ENCODE peak calls at places on chromosomes 4 and X, in ten cellular contexts. J is cardiac fibroblast, U is AG09309, T is left ventricle myocardium inferior, W is nephron progenitor cell, D is heart left ventricle, X is astrocyte of the cerebellum, I is osteocyte, V is GM12865, E is endothelial cell of umbilical vein. B is an unnamed sample.

GRCh38 chr4:167509551-167509950 is 275.3 kb upstream of the SPOCK3 start:
- DNase-seq in J (peak), U (no peak), T (no peak), W (no peak), D (no peak), X (no peak), I (no peak), V (no peak), E (no peak), B (peak)

GRCh38 chr4:31234494-31234893 is 514.3 kb downstream of the PCDH7 start:
- DNase-seq in J (no peak), U (no peak), T (no peak), W (no peak), D (no peak), X (no peak), I (no peak), V (peak), E (no peak), B (peak)

GRCh38 chrX:18422325-18422724 is 3.1 kb upstream of the CDKL5 start:
- DNase-seq in J (peak), U (peak), T (no peak), W (no peak), D (no peak), X (peak), I (peak), V (no peak), E (no peak), B (peak)

GRCh38 chr4:2648159-2648814 is 107.8 kb downstream of the TNIP2 start:
- DNase-seq in J (no peak), U (no peak), T (no peak), W (no peak), D (no peak), X (no peak), I (peak), V (no peak), E (no peak), B (no peak)

GRCh38 chr4:145178740-145179139 is 1.6 kb downstream of the OTUD4 start:
- DNase-seq in J (no peak), U (no peak), T (no peak), W (no peak), D (no peak), X (no peak), I (no peak), V (peak), E (no peak), B (no peak)

GRCh38 chrX:102546818-102547493 is 30.4 kb upstream of the TMSB15A start:
- DNase-seq in J (no peak), U (no peak), T (no peak), W (no peak), D (no peak), X (no peak), I (no peak), V (no peak), E (no peak), B (no peak)

GRCh38 chr4:54016504-54016903 is 47.9 kb downstream of the CHIC2 start:
- DNase-seq in J (no peak), U (no peak), T (no peak), W (no peak), D (no peak), X (no peak), I (no peak), V (no peak), E (no peak), B (no peak)

GRCh38 chrX:103845165-103845653 is 13.2 kb upstream of the RAB9B start:
- DNase-seq in J (peak), U (peak), T (peak), W (peak), D (no peak), X (peak), I (peak), V (peak), E (peak), B (peak)

GRCh38 chrX:138128025-138128671 is 562.2 kb downstream of the ZIC3 start:
- DNase-seq in J (peak), U (no peak), T (no peak), W (peak), D (no peak), X (no peak), I (no peak), V (peak), E (peak), B (no peak)

GRCh38 chrX:127300511-127300910 is 481.0 kb downstream of the PRR32 start:
- DNase-seq in J (no peak), U (no peak), T (no peak), W (no peak), D (no peak), X (no peak), I (no peak), V (no peak), E (no peak), B (no peak)

GRCh38 chr4:119314356-119314755 is 7.6 kb downstream of the FABP2 start:
- DNase-seq in J (peak), U (no peak), T (no peak), W (no peak), D (no peak), X (peak), I (no peak), V (peak), E (peak), B (no peak)

GRCh38 chrX:68997911-68998310 is 167.3 kb downstream of the PJA1 start:
- DNase-seq in J (peak), U (no peak), T (peak), W (no peak), D (peak), X (peak), I (peak), V (no peak), E (peak), B (no peak)

GRCh38 chr4:150402968-150403367 is 179.0 kb upstream of the MAB21L2 start:
- DNase-seq in J (no peak), U (no peak), T (peak), W (no peak), D (peak), X (no peak), I (no peak), V (peak), E (peak), B (no peak)

GRCh38 chr4:161829631-161830030 is 334.2 kb downstream of the FSTL5 start:
- DNase-seq in J (no peak), U (no peak), T (no peak), W (no peak), D (no peak), X (no peak), I (no peak), V (no peak), E (no peak), B (no peak)

GRCh38 chrX:48492293-48492910 is 16.4 kb upstream of the PORCN start:
- DNase-seq in J (peak), U (no peak), T (no peak), W (no peak), D (no peak), X (no peak), I (no peak), V (no peak), E (no peak), B (no peak)

GRCh38 chrX:53223955-53224859 is 800 bp downstream of the KDM5C start:
- DNase-seq in J (peak), U (peak), T (no peak), W (peak), D (no peak), X (peak), I (no peak), V (peak), E (peak), B (peak)

GRCh38 chr4:31998807-31999206 is 1278.6 kb downstream of the PCDH7 start:
- DNase-seq in J (no peak), U (no peak), T (no peak), W (no peak), D (no peak), X (no peak), I (no peak), V (no peak), E (no peak), B (no peak)

GRCh38 chr4:88975925-88976511 is 81.0 kb downstream of the FAM13A start:
- DNase-seq in J (peak), U (no peak), T (no peak), W (no peak), D (no peak), X (no peak), I (no peak), V (no peak), E (no peak), B (no peak)

GRCh38 chr4:140837742-140838141 is 81.6 kb upstream of the TBC1D9 start:
- DNase-seq in J (no peak), U (no peak), T (no peak), W (no peak), D (no peak), X (no peak), I (no peak), V (no peak), E (peak), B (no peak)

GRCh38 chrX:132218100-132218807 is 993 bp downstream of the RAP2C start:
- DNase-seq in J (peak), U (peak), T (peak), W (peak), D (peak), X (peak), I (peak), V (peak), E (peak), B (peak)

GRCh38 chr4:112916868-112917267 is 132.6 kb upstream of the ANK2 start:
- DNase-seq in J (peak), U (no peak), T (no peak), W (no peak), D (no peak), X (peak), I (no peak), V (no peak), E (no peak), B (no peak)

GRCh38 chr4:189917161-189917891 is 23.3 kb upstream of the FRG1 start:
- DNase-seq in J (no peak), U (no peak), T (no peak), W (no peak), D (no peak), X (no peak), I (no peak), V (no peak), E (no peak), B (no peak)

GRCh38 chr4:26206981-26207380 is 113.8 kb upstream of the RBPJ start:
- DNase-seq in J (no peak), U (no peak), T (no peak), W (no peak), D (no peak), X (no peak), I (no peak), V (no peak), E (no peak), B (no peak)

GRCh38 chr4:172892300-172892699 is 276.3 kb upstream of the GALNT7 start:
- DNase-seq in J (peak), U (no peak), T (no peak), W (no peak), D (no peak), X (no peak), I (no peak), V (peak), E (peak), B (peak)
- TF ChIP-seq CTCF in J (peak), U (peak), T (no peak), W (peak), D (no peak), X (peak), I (peak), V (peak), E (peak), B (peak)

GRCh38 chrX:145910017-145910416 is 92.4 kb downstream of the SLITRK2 start:
- DNase-seq in J (no peak), U (no peak), T (no peak), W (no peak), D (no peak), X (no peak), I (no peak), V (no peak), E (no peak), B (no peak)
- TF ChIP-seq CTCF in J (no peak), U (no peak), T (peak), W (no peak), D (no peak), X (no peak), I (no peak), V (no peak), E (no peak), B (no peak)

DNA sequence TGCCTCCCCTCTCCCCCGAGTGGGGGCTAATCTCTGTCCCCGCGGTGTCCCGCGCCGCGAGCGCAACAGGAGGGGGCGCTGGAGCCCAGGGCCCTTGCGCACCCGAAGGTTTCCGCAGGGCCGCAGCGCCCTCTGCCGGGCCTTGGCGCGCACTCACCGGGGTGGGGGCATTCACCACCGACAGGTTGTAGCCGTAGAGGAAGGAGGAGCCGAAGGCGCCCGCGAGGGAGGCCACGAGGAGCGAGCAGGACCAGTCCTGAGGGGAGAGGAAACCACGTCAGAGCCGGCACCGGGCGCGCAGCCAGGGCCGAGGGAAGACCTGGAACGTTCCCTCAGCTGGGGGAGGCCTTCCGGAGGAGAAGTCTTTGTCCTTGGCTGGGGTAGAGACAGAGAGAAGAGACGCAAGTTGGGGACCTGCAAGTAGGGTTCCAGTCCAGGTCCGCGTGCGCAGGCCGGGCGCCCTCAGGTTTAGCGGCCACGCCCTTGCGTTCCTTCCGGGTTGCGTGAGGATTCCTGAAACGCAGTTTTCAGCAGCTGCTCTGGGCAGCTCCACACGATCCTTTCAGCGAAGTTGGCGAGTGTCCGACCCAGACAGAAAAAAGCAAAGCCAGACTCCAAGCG is 2.4 kb downstream of the SLC2A9 start:
- DNase-seq in J (peak), U (peak), T (peak), W (peak), D (peak), X (peak), I (no peak), V (peak), E (peak), B (peak)
- TF ChIP-seq CTCF in J (peak), U (peak), T (peak), W (peak), D (peak), X (peak), I (peak), V (peak), E (peak), B (peak)

GRCh38 chrX:30504309-30504708 is 73.3 kb downstream of the TASL start:
- DNase-seq in J (peak), U (no peak), T (no peak), W (no peak), D (no peak), X (peak), I (no peak), V (peak), E (peak), B (peak)
- TF ChIP-seq CTCF in J (no peak), U (peak), T (peak), W (peak), D (peak), X (peak), I (peak), V (peak), E (peak), B (peak)

DNA sequence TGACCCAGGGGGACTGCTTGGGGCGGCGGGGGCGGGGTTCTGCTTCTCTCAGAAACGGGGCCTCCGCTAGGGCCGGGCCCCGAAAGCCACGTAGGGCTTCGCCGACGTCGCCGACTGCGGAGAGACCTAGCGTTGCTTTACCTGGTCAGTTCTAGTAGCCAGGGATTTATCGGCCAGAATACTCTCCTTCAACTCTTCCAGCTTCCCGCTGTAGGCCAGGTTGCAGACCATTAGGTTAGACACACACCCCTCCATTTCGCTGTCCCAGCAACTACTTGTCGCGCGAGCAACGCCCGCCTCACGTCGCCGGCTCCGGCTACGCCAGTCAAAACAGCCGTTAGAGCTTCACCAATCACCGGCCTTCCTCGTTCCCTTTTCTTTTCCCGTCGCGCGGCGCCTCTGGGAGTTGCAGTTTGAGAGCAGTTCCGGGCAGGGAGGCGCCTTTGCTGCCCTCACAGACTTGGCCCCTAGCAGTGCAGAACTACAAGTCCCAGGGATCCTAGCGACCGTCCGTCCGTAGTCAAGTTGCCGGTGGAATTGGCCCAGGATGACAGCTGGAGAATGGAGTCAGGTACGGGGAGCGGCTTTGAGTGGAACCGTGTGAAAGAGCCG is at the start of the genes ATG4A and PSMD10:
- DNase-seq in J (peak), U (peak), T (peak), W (peak), D (peak), X (peak), I (peak), V (peak), E (peak), B (peak)
- TF ChIP-seq CTCF in J (no peak), U (no peak), T (no peak), W (no peak), D (no peak), X (no peak), I (peak), V (no peak), E (no peak), B (no peak)

GRCh38 chrX:107978080-107978479 is 4.1 kb downstream of the TEX13B start:
- DNase-seq in J (no peak), U (no peak), T (no peak), W (no peak), D (no peak), X (no peak), I (no peak), V (no peak), E (no peak), B (no peak)

GRCh38 chrX:107982356-107982755 is at the start of gene TEX13B:
- DNase-seq in J (no peak), U (no peak), T (no peak), W (no peak), D (no peak), X (no peak), I (no peak), V (no peak), E (no peak), B (no peak)

GRCh38 chrX:107979534-107979933 is 2.6 kb downstream of the TEX13B start:
- DNase-seq in J (no peak), U (no peak), T (no peak), W (no peak), D (no peak), X (no peak), I (no peak), V (peak), E (no peak), B (no peak)

GRCh38 chrX:107978707-107979307 is 3.4 kb downstream of the TEX13B start:
- DNase-seq in J (peak), U (no peak), T (no peak), W (no peak), D (no peak), X (no peak), I (no peak), V (peak), E (peak), B (no peak)
- TF ChIP-seq CTCF in J (peak), U (peak), T (peak), W (peak), D (peak), X (peak), I (peak), V (peak), E (peak), B (peak)

GRCh38 chrX:13857804-13858203 is 40.9 kb upstream of the GPM6B start:
- DNase-seq in J (no peak), U (no peak), T (no peak), W (no peak), D (no peak), X (no peak), I (no peak), V (no peak), E (no peak), B (no peak)

GRCh38 chrX:13855689-13856425 is 39.0 kb upstream of the GPM6B start:
- DNase-seq in J (peak), U (no peak), T (no peak), W (no peak), D (no peak), X (peak), I (no peak), V (peak), E (no peak), B (no peak)

DNA sequence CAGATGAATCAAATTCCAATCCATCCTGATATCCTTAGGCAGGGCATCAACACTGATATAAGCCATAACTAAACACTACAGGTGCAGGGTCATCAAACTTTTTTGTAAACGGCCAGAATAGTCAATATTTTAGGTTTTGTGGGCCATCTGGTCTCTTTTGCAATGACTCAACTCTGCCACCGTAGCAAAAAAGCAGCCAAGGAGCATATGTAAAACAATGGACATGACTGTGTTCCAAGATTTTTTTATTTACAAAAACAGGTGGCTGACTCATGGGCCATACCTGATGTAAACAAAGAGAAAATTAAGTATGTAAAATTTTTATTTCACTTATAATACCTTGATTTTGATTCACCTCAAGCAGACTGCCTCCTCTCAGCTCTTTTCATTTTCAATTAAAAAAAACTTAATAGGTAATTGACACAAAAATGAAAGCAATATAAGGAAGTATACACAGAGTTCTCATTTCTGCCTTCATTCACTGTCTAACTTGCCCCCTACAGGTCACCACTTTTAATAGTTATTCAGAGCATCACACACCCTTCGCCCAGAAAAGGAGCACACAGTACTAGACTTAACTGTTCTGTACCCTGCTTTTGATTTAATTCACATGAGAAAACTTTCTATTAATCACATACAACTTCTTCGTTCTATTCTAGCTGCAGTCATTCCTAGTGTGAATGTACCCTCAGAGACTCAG is 35.3 kb upstream of the GPM6B start:
- DNase-seq in J (peak), U (no peak), T (no peak), W (no peak), D (no peak), X (no peak), I (no peak), V (peak), E (no peak), B (no peak)
- TF ChIP-seq CTCF in J (no peak), U (no peak), T (no peak), W (no peak), D (no peak), X (no peak), I (no peak), V (peak), E (no peak), B (no peak)